ENCODE peak calls at places on chromosomes 5 and 9, in five cellular contexts. F, L, H, G and Q are unnamed samples.

GRCh38 chr5:141910271-141910673 is 13.4 kb upstream of the DELE1 start:
- DNase-seq in G (no peak), F (no peak), H (peak; percentile 83), L (no peak), Q (no peak)

GRCh38 chr5:87243161-87243877 is 24.4 kb upstream of the RASA1 start:
- DNase-seq in G (no peak), F (no peak), H (peak; percentile 91), L (no peak), Q (no peak)

GRCh38 chr5:9479361-9479760 is 66.5 kb downstream of the SEMA5A start:
- DNase-seq in F (no peak), L (no peak), G (no peak), H (peak; percentile 89), Q (no peak)

GRCh38 chr5:146662229-146662628 is 146.2 kb upstream of the GPR151 start:
- DNase-seq in G (no peak), L (no peak), F (no peak), H (no peak), Q (peak; percentile 11)

GRCh38 chr9:114396558-114397218 is 8.9 kb upstream of the AKNA start:
- DNase-seq in L (no peak), F (no peak), G (no peak), H (peak; percentile 83), Q (no peak)

GRCh38 chr5:39578887-39579497 is 154.2 kb upstream of the DAB2 start:
- DNase-seq in L (no peak), H (peak; percentile 52), G (no peak), F (no peak), Q (no peak)

GRCh38 chr9:134316444-134317160 is 9.7 kb upstream of the RXRA start:
- DNase-seq in F (peak; percentile 66), G (no peak), H (peak; percentile 67), L (no peak), Q (no peak)

GRCh38 chr5:453725-454481 is 10.9 kb downstream of the EXOC3 start:
- DNase-seq in L (peak; percentile 33), H (no peak), F (no peak), G (no peak), Q (no peak)

GRCh38 chr9:134932656-134933055 is 14.9 kb upstream of the FCN1 start:
- DNase-seq in F (no peak), G (no peak), H (no peak), L (no peak), Q (no peak)

GRCh38 chr9:123872710-123873109 is 57.2 kb downstream of the DENND1A start:
- DNase-seq in G (no peak), F (no peak), H (no peak), L (no peak), Q (no peak)

GRCh38 chr5:143132739-143133138 is 270.7 kb downstream of the NR3C1 start:
- DNase-seq in H (no peak), L (no peak), G (no peak), F (no peak), Q (no peak)

GRCh38 chr5:40798012-40798855 is at the start of gene PRKAA1:
- DNase-seq in L (peak; percentile 92), F (peak; percentile 96), H (peak; percentile 95), G (peak; percentile 63), Q (no peak)
- H3K4me3 ChIP-seq in L (peak within 1 kb of the TSS; percentile 97), F (peak within 1 kb of the TSS; percentile 94), H (peak within 1 kb of the TSS; percentile 97), G (peak within 1 kb of the TSS; percentile 64), Q (peak within 1 kb of the TSS; percentile 69)

GRCh38 chr9:130626249-130626982 is 38.0 kb upstream of the PRDM12 start:
- DNase-seq in G (no peak), L (no peak), H (no peak), F (no peak), Q (no peak)
- H3K4me3 ChIP-seq in G (no peak overlapping the region), L (no peak overlapping the region), H (no peak overlapping the region), F (no peak overlapping the region), Q (no peak overlapping the region)

GRCh38 chr9:128206484-128206883 is 3.3 kb downstream of the DNM1 start:
- DNase-seq in H (no peak), F (no peak), G (no peak), L (no peak), Q (no peak)
- H3K4me3 ChIP-seq in H (no peak overlapping the region), F (no peak overlapping the region), G (no peak overlapping the region), L (peak overlapping the region; percentile 81), Q (no peak overlapping the region)

DNA sequence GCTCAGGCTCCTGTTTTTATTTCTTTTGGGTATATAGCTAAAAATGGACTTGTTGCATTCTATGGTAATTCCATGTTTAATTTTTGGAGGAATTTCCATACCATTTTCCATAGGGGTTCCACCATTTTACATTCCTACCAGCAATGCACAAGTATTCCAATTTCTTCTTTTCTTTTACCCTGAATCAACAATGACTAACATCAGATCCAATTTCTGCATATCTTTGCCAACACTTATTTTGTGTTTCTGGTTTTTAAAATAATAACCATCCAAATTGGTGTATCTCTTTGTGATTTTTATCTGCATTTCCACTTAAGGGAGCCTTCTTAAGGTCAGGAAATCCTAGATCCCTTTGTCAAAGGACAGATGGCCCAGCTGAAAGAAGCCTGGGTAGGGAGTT is 29.5 kb upstream of the SMU1 start:
- DNase-seq in H (no peak), L (no peak), F (no peak), G (no peak), Q (no peak)
- H3K4me3 ChIP-seq in H (no peak overlapping the region), L (no peak overlapping the region), F (no peak overlapping the region), G (no peak overlapping the region), Q (no peak overlapping the region)

GRCh38 chr9:109796081-109796480 is 16.1 kb downstream of the PALM2AKAP2 start:
- DNase-seq in F (no peak), G (no peak), L (no peak), H (no peak), Q (no peak)
- H3K4me3 ChIP-seq in F (no peak overlapping the region), G (no peak overlapping the region), L (no peak overlapping the region), H (no peak overlapping the region), Q (no peak overlapping the region)

GRCh38 chr9:120580591-120580896 is 577 bp upstream of the CDK5RAP2 start:
- DNase-seq in G (no peak), L (no peak), F (no peak), H (no peak), Q (no peak)
- H3K4me3 ChIP-seq in G (no peak overlapping the region), L (peak overlapping the region; percentile 99), F (no peak overlapping the region), H (peak overlapping the region; percentile 94), Q (no peak overlapping the region)

DNA sequence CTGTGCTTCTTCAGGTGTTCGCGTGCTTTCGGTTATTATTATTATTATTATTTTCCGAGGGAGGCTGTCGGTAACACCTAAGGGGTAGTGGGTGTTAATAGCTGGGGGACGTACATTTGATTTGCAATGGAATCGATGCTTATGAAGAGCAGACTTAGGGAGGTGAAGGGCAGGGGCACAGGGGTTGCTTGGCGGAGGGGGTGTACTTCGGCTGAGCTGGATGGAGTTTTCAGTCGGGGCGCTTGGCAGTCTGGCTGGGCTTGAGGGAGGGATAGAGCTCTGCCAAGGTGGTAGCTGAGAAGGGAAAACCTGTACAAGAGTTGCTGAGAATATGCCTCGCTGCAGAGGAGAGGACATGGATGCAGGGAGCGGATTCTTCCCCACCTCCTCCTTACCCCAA is 611 bp upstream of the PTPRD start:
- DNase-seq in F (no peak), G (no peak), H (no peak), L (no peak), Q (no peak)
- H3K4me3 ChIP-seq in F (no peak overlapping the region), G (peak overlapping the region; percentile 96), H (peak overlapping the region; percentile 66), L (peak overlapping the region; percentile 72), Q (peak overlapping the region; percentile 21)

GRCh38 chr5:113807384-113808053 is 294.0 kb downstream of the YTHDC2 start:
- DNase-seq in G (no peak), F (no peak), L (peak; percentile 43), H (peak; percentile 56), Q (no peak)

GRCh38 chr5:113804264-113804663 is 290.8 kb downstream of the YTHDC2 start:
- DNase-seq in F (no peak), G (no peak), L (no peak), H (peak; percentile 5), Q (no peak)

GRCh38 chr5:113804943-113805342 is 291.4 kb downstream of the YTHDC2 start:
- DNase-seq in L (no peak), F (no peak), G (no peak), H (no peak), Q (no peak)

GRCh38 chr5:113806250-113806649 is 292.8 kb downstream of the YTHDC2 start:
- DNase-seq in L (no peak), H (peak; percentile 68), G (no peak), F (no peak), Q (peak; percentile 10)

DNA sequence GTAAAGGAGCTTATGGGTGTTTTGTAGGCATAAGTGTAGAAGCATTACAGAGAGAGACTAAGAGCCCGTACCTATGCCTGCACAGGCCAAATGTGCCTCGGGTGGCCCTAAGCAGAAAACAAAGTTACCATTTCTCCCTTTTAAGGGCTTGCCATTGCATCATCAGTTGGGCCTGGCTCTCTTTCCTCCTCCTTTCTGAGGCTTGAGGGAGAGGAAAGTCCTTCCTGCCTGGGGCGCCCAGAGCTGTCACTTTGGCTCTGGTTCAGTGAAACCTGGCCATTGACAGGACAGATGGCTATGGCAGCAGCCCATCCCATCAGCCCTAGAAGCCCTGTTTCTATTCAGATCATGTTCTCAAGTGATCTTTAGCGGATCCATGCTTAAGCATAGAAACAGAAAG is 293.3 kb downstream of the YTHDC2 start:
- DNase-seq in F (no peak), H (peak; percentile 62), L (no peak), G (no peak), Q (no peak)
- H3K4me3 ChIP-seq in F (no peak overlapping the region), H (peak overlapping the region; percentile 45), L (peak overlapping the region; percentile 20), G (no peak overlapping the region), Q (no peak overlapping the region)

GRCh38 chr5:36070687-36071571 is 4.2 kb upstream of the UGT3A2 start:
- DNase-seq in G (no peak), F (no peak), H (peak; percentile 15), L (no peak), Q (no peak)

GRCh38 chr5:36068751-36069281 is 2.1 kb upstream of the UGT3A2 start:
- DNase-seq in H (no peak), G (no peak), F (no peak), L (no peak), Q (no peak)

GRCh38 chr5:36066001-36066539 is 612 bp downstream of the UGT3A2 start:
- DNase-seq in F (no peak), H (no peak), G (no peak), L (no peak), Q (no peak)

GRCh38 chr5:36066540-36067210 is at the start of gene UGT3A2:
- DNase-seq in F (no peak), L (no peak), G (peak; percentile 71), H (no peak), Q (no peak)
- H3K4me3 ChIP-seq in F (no peak within 1 kb of the TSS), L (peak within 1 kb of the TSS; percentile 34), G (peak within 1 kb of the TSS; percentile 47), H (no peak within 1 kb of the TSS), Q (no peak within 1 kb of the TSS)

GRCh38 chr9:95920024-95920423 is 44.5 kb downstream of the ERCC6L2 start:
- DNase-seq in G (no peak), L (no peak), H (no peak), F (no peak), Q (no peak)
- H3K4me3 ChIP-seq in G (no peak overlapping the region), L (no peak overlapping the region), H (no peak overlapping the region), F (no peak overlapping the region), Q (no peak overlapping the region)